ENCODE peak calls at places on chromosomes 2 and 18, in four cellular contexts. Y is breast epithelium; H is A549; Q is CD8-positive, alpha-beta memory T cell. B is an unnamed sample. For H3K4me1, the result is how much of the 10 kb centered on the place peaks cover.

GRCh38 chr2:233451950-233452349 is 97.7 kb downstream of the DGKD start:
- DNase-seq in H (no peak), Q (no peak), Y (no peak), B (no peak)

GRCh38 chr2:235536711-235537110 is 42.9 kb downstream of the AGAP1 start:
- DNase-seq in Y (no peak), H (no peak), Q (no peak), B (no peak)

GRCh38 chr2:36577884-36578283 is 20.1 kb downstream of the FEZ2 start:
- DNase-seq in Q (no peak), H (no peak), Y (no peak), B (no peak)

GRCh38 chr2:67260348-67261277 is 136.5 kb upstream of the ETAA1 start:
- DNase-seq in Y (no peak), H (peak), Q (no peak), B (no peak)

GRCh38 chr2:60366178-60366577 is 187.3 kb downstream of the BCL11A start:
- DNase-seq in Y (no peak), H (no peak), Q (no peak), B (no peak)

GRCh38 chr18:26495267-26495666 is 53.1 kb downstream of the KCTD1 start:
- DNase-seq in Y (no peak), Q (no peak), H (no peak), B (no peak)

GRCh38 chr2:196170202-196170680 is 1.1 kb downstream of the STK17B start:
- DNase-seq in H (peak), Q (peak), Y (no peak), B (no peak)

GRCh38 chr2:1738646-1739302 is 5.5 kb downstream of the PXDN start:
- DNase-seq in H (no peak), Y (no peak), Q (no peak), B (no peak)

GRCh38 chr2:159755788-159756187 is 42.2 kb downstream of the CD302 start:
- DNase-seq in Y (no peak), Q (no peak), H (peak), B (no peak)

GRCh38 chr2:210584834-210585233 is 28.4 kb downstream of the CPS1 start:
- DNase-seq in Q (no peak), Y (no peak), H (peak), B (no peak)

GRCh38 chr2:29323961-29324360 is 208.7 kb downstream of the CLIP4 start:
- DNase-seq in Y (no peak), H (no peak), Q (no peak), B (no peak)

GRCh38 chr2:216195565-216195978 is 86.4 kb downstream of the XRCC5 start:
- DNase-seq in H (no peak), Y (no peak), Q (no peak), B (no peak)

DNA sequence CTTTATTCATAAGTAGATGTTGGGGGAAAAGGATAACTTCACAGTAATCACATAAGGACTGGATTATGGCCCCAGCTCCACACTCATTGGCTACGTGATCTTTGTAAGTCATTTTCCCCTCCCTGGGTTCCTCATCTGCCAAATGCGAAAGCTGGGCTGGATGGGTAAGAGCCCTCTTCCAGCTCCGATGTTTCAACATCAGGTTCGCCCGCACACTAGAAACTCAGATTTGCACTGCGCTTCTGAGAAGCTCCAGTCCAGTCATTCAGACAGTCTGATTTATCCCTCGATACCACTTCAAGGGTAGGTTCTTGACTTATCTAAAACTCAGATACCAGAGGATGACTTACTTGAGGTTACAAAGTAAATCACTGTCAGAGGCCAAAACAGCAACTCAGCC is 31.0 kb upstream of the RMDN2 start:
- DNase-seq in H (no peak), Q (no peak), Y (no peak), B (no peak)
- H3K4me1 ChIP-seq in H (under half), Q (under half), Y (under half), B (under half)

GRCh38 chr2:219500135-219500534 is 1.4 kb downstream of the GMPPA start:
- DNase-seq in Q (no peak), Y (no peak), H (peak), B (no peak)

GRCh38 chr2:219505585-219505984 is 6.9 kb downstream of the GMPPA start:
- DNase-seq in H (no peak), Y (no peak), Q (no peak), B (no peak)

GRCh38 chr2:219501849-219502248 is 3.2 kb downstream of the GMPPA start:
- DNase-seq in H (no peak), Q (no peak), Y (no peak), B (no peak)

GRCh38 chr2:219501441-219501840 is 2.8 kb downstream of the GMPPA start:
- DNase-seq in H (no peak), Q (no peak), Y (no peak), B (no peak)

DNA sequence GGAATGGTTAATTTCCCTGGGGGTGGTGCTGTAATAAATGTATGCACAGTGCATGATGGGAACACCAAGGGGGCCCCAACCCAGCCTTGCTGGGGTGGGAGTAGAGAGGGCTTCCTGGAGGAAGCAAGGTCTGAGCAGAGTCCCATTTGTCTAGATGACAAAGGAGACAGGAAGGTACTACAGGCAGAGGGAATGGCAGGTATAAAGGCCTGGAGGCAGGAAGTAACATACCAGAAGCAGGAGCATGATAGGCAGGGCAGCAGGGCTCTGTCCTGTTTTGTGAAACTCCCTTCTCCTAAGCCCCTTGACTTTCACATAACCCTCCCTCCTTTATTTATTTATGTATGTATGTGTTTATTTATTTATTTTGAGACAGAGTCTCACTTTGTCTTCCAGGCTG is 3.9 kb downstream of the GMPPA start:
- DNase-seq in Y (no peak), H (no peak), Q (no peak), B (no peak)
- H3K4me1 ChIP-seq in Y (under half), H (under half), Q (under half), B (under half)

GRCh38 chr2:12083713-12084420 is 337.4 kb downstream of the LPIN1 start:
- DNase-seq in H (no peak), Y (no peak), Q (no peak), B (no peak)
- H3K4me1 ChIP-seq in H (under half), Y (under half), Q (under half), B (under half)

GRCh38 chr2:46353509-46353908 is 56.3 kb downstream of the EPAS1 start:
- DNase-seq in H (no peak), Y (no peak), Q (no peak), B (no peak)
- H3K4me1 ChIP-seq in H (under half), Y (under half), Q (under half), B (half or more)

GRCh38 chr2:144507441-144508161 is 12.3 kb downstream of the ZEB2 start:
- DNase-seq in H (no peak), Q (no peak), Y (no peak), B (no peak)
- H3K4me1 ChIP-seq in H (under half), Q (half or more), Y (under half), B (under half)

DNA sequence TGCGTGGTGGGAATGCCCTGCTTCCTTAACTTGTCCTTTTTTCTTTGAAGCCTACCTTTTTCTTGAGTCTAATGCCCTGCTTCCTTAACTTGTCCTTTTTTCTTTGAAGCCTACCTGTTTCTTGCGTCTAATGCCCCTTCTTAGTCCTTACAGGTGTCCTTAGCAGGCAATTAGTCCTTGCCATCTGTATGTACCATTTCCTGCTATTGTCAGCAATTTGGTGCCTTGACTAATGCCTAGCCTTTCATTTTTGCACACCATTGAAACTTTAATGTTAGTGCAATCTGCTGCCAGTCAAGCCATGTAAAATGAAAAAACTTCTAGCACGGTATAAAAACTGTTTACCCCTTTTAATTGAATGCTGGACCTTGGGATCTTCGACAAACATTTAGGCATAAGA is 4.3 kb downstream of the KDM3A start:
- DNase-seq in H (no peak), Q (no peak), Y (no peak), B (no peak)
- H3K4me1 ChIP-seq in H (under half), Q (half or more), Y (under half), B (half or more)

GRCh38 chr2:123103902-123104301 is 921.2 kb upstream of the CNTNAP5 start:
- DNase-seq in Q (no peak), Y (no peak), H (no peak), B (no peak)
- H3K4me1 ChIP-seq in Q (under half), Y (under half), H (under half), B (under half)

DNA sequence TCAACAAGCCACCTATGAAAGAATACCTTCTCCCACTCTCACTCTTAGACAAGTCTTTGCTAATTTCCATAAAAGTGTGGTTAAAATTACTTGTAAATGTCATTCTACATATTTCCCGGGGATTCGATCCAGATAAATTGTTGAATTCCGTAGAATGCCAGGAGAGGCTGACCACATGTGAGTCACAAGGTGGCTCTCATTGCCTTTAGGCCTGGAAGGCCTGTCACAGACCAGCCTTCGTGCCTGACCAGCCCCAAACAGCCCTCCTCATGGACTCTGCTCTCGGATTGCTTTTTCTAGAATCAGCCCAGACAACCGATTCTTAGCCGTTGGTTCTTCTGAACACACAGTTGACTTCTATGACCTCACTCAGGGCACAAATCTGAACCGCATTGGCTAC is 86.0 kb downstream of the RTN4 start:
- DNase-seq in H (no peak), Q (no peak), Y (no peak), B (no peak)
- H3K4me1 ChIP-seq in H (under half), Q (under half), Y (under half), B (under half)

GRCh38 chr2:64401501-64401880 is 52.5 kb upstream of the LGALSL start:
- DNase-seq in Y (no peak), H (no peak), Q (no peak), B (no peak)
- H3K4me1 ChIP-seq in Y (under half), H (under half), Q (under half), B (under half)

GRCh38 chr2:47073641-47074040 is 81.5 kb downstream of the STPG4 start:
- DNase-seq in H (no peak), Q (no peak), Y (no peak), B (no peak)

GRCh38 chr2:47074691-47075090 is 80.4 kb downstream of the STPG4 start:
- DNase-seq in H (no peak), Y (no peak), Q (no peak), B (no peak)

GRCh38 chr2:47076586-47077441 is 78.3 kb downstream of the STPG4 start:
- DNase-seq in Y (no peak), H (peak), Q (no peak), B (no peak)

GRCh38 chr2:47076126-47076506 is 79.0 kb downstream of the STPG4 start:
- DNase-seq in H (no peak), Y (no peak), Q (no peak), B (no peak)

GRCh38 chr2:47075361-47076125 is 79.6 kb downstream of the STPG4 start:
- DNase-seq in Y (no peak), H (peak), Q (no peak), B (no peak)
- H3K4me1 ChIP-seq in Y (under half), H (half or more), Q (under half), B (under half)